ENCODE peak calls at places on chromosomes 4 and X, in six cellular contexts. H is NCI-H2081, A is type B pancreatic cell, B is WTC11, V is RPMI7951, K is NCI-H1092 treated with DMSO at 0.1 percent for 48 hours. E is an unnamed sample.
A peak's percentile ranks its signal among the peaks of the same experiment; 100 is the strongest.

GRCh38 chrX:123629502-123629901 is 103.3 kb downstream of the THOC2 start:
- DNase-seq in V (no peak), B (no peak), A (no peak), K (no peak), H (no peak), E (no peak)

GRCh38 chr4:119038465-119038864 is 97.2 kb upstream of the MYOZ2 start:
- DNase-seq in V (no peak), A (no peak), K (no peak), B (no peak), H (no peak), E (no peak)

GRCh38 chr4:163121689-163122088 is 45.0 kb downstream of the NAF1 start:
- DNase-seq in H (no peak), A (no peak), B (no peak), K (no peak), V (no peak), E (no peak)

GRCh38 chr4:145679991-145680455 is at the start of gene C4orf51:
- DNase-seq in K (peak; percentile 62), B (no peak), H (peak; percentile 52), V (peak; percentile 57), A (no peak), E (no peak)

GRCh38 chrX:103783971-103784370 is 7.3 kb downstream of the PLP1 start:
- DNase-seq in H (no peak), B (no peak), A (no peak), K (no peak), V (no peak), E (no peak)

GRCh38 chrX:30327762-30328161 is 18.6 kb upstream of the NR0B1 start:
- DNase-seq in H (no peak), K (no peak), A (no peak), B (no peak), V (no peak), E (no peak)

GRCh38 chrX:110201799-110202198 is 116.1 kb downstream of the AMMECR1 start:
- DNase-seq in V (no peak), A (no peak), H (no peak), K (no peak), B (no peak), E (no peak)

GRCh38 chr4:119040711-119041185 is 94.9 kb upstream of the MYOZ2 start:
- DNase-seq in B (peak; percentile 32), K (no peak), H (no peak), A (no peak), V (peak; percentile 64), E (no peak)

GRCh38 chr4:106315476-106315967 is 487 bp downstream of the TBCK start:
- DNase-seq in B (no peak), A (no peak), H (peak; percentile 46), V (peak; percentile 45), K (peak; percentile 60), E (no peak)

GRCh38 chr4:98470366-98470765 is 188.0 kb downstream of the TSPAN5 start:
- DNase-seq in A (no peak), B (no peak), H (no peak), K (no peak), V (no peak), E (no peak)

GRCh38 chr4:6504900-6505496 is 32.6 kb upstream of the PPP2R2C start:
- DNase-seq in V (no peak), B (no peak), A (no peak), H (no peak), K (no peak), E (no peak)

GRCh38 chr4:37431417-37431743 is 186.8 kb downstream of the NWD2 start:
- DNase-seq in V (no peak), A (no peak), H (no peak), K (no peak), B (no peak), E (no peak)